ENCODE peak calls at places on chromosomes 4 and X, in four cellular contexts. One of them, this sample, is unnamed.

GRCh38 chr4:174522183-174523002 is at the start of gene HPGD:
- DNase-seq in AG04450: no peak
- DNase-seq in mammary epithelial cell: peak; percentile 20
- DNase-seq in tibial artery: peak; percentile 74
- DNase-seq in this sample: peak; percentile 28

GRCh38 chrX:53440631-53441517 is 6.7 kb upstream of the HSD17B10 start:
- DNase-seq in AG04450: no peak
- DNase-seq in mammary epithelial cell: peak; percentile 72
- DNase-seq in tibial artery: peak; percentile 86
- DNase-seq in this sample: peak; percentile 88

GRCh38 chr4:123898941-123899666 is 502.5 kb downstream of the SPRY1 start:
- DNase-seq in AG04450: no peak
- DNase-seq in mammary epithelial cell: no peak
- DNase-seq in tibial artery: no peak
- DNase-seq in this sample: no peak

GRCh38 chr4:158760866-158761265 is 8.0 kb upstream of the FNIP2 start:
- DNase-seq in mammary epithelial cell: no peak
- DNase-seq in AG04450: no peak
- DNase-seq in tibial artery: no peak
- DNase-seq in this sample: no peak

GRCh38 chr4:54838301-54838700 is 180.5 kb downstream of the KIT start:
- DNase-seq in AG04450: no peak
- DNase-seq in mammary epithelial cell: no peak
- DNase-seq in tibial artery: no peak
- DNase-seq in this sample: no peak

GRCh38 chr4:20420916-20421315 is 169.2 kb downstream of the SLIT2 start:
- DNase-seq in mammary epithelial cell: no peak
- DNase-seq in AG04450: no peak
- DNase-seq in tibial artery: no peak
- DNase-seq in this sample: no peak

GRCh38 chr4:30268370-30268769 is 451.8 kb upstream of the PCDH7 start:
- DNase-seq in tibial artery: no peak
- DNase-seq in AG04450: no peak
- DNase-seq in mammary epithelial cell: no peak
- DNase-seq in this sample: no peak

GRCh38 chr4:116638592-116638991 is 446.8 kb downstream of the TRAM1L1 start:
- DNase-seq in tibial artery: no peak
- DNase-seq in AG04450: no peak
- DNase-seq in mammary epithelial cell: no peak
- DNase-seq in this sample: no peak

GRCh38 chr4:99447079-99447478 is 11.9 kb upstream of the ADH7 start:
- DNase-seq in mammary epithelial cell: peak; percentile 72
- DNase-seq in AG04450: peak; percentile 7
- DNase-seq in tibial artery: no peak
- DNase-seq in this sample: no peak

GRCh38 chr4:109433281-109434006 is at the start of gene SEC24B:
- DNase-seq in tibial artery: peak; percentile 93
- DNase-seq in mammary epithelial cell: peak; percentile 81
- DNase-seq in AG04450: no peak
- DNase-seq in this sample: peak; percentile 86

DNA sequence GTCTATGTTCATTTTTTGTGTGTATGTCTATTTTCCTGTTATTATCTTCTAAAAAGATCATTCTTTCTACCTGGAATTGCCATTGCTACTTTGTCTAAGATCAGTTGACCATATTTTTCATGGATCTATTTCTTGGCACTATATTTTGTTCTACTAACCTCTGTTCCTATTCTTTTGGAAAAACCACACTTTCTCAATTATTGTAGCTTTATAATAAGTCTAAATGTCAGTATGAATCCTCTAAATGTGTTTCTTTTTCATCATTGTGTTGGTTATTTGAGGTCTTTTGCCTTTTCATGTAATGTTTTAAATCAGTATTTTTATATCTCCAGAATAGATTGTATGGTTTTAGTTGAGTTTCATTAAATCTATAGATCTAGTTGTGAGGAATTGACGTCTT is 798.3 kb downstream of the FAT4 start:
- DNase-seq in AG04450: no peak
- DNase-seq in tibial artery: no peak
- DNase-seq in mammary epithelial cell: no peak
- DNase-seq in this sample: no peak
- H3K9me3 ChIP-seq in AG04450: peaks cover 3% of the 10 kb centered on the region
- H3K9me3 ChIP-seq in tibial artery: peaks cover 25% of the 10 kb centered on the region
- H3K9me3 ChIP-seq in mammary epithelial cell: no peaks in the 10 kb centered on the region
- H3K9me3 ChIP-seq in this sample: no peaks in the 10 kb centered on the region

GRCh38 chrX:10168226-10168625 is 11.5 kb downstream of the CLCN4 start:
- DNase-seq in tibial artery: no peak
- DNase-seq in AG04450: no peak
- DNase-seq in mammary epithelial cell: no peak
- DNase-seq in this sample: no peak
- TF ChIP-seq CTCF in tibial artery: no peak
- TF ChIP-seq CTCF in AG04450: no peak
- TF ChIP-seq CTCF in mammary epithelial cell: no peak
- TF ChIP-seq CTCF in this sample: no peak

GRCh38 chr4:184550476-184550875 is 76.1 kb upstream of the IRF2 start:
- DNase-seq in AG04450: no peak
- DNase-seq in tibial artery: no peak
- DNase-seq in mammary epithelial cell: no peak
- DNase-seq in this sample: no peak

GRCh38 chr4:184544711-184545409 is 70.5 kb upstream of the IRF2 start:
- DNase-seq in AG04450: no peak
- DNase-seq in tibial artery: no peak
- DNase-seq in mammary epithelial cell: no peak
- DNase-seq in this sample: no peak

GRCh38 chr4:184553891-184554290 is 79.5 kb upstream of the IRF2 start:
- DNase-seq in mammary epithelial cell: no peak
- DNase-seq in AG04450: no peak
- DNase-seq in tibial artery: no peak
- DNase-seq in this sample: no peak

GRCh38 chr4:184548651-184549341 is 74.4 kb upstream of the IRF2 start:
- DNase-seq in mammary epithelial cell: no peak
- DNase-seq in tibial artery: no peak
- DNase-seq in AG04450: no peak
- DNase-seq in this sample: no peak

GRCh38 chr4:184548321-184548650 is 73.9 kb upstream of the IRF2 start:
- DNase-seq in tibial artery: no peak
- DNase-seq in AG04450: no peak
- DNase-seq in mammary epithelial cell: no peak
- DNase-seq in this sample: no peak
- H3K27ac ChIP-seq in tibial artery: no peak overlapping the region
- H3K27ac ChIP-seq in AG04450: no peak overlapping the region
- H3K27ac ChIP-seq in mammary epithelial cell: no peak overlapping the region
- H3K27ac ChIP-seq in this sample: no peak overlapping the region

GRCh38 chrX:111387470-111387869 is 24.5 kb downstream of the DCX start:
- DNase-seq in tibial artery: no peak
- DNase-seq in AG04450: no peak
- DNase-seq in mammary epithelial cell: no peak
- DNase-seq in this sample: no peak
- H3K9me3 ChIP-seq in tibial artery: no peaks in the 10 kb centered on the region
- H3K9me3 ChIP-seq in AG04450: no peaks in the 10 kb centered on the region
- H3K9me3 ChIP-seq in mammary epithelial cell: no peaks in the 10 kb centered on the region
- H3K9me3 ChIP-seq in this sample: no peaks in the 10 kb centered on the region

GRCh38 chr4:152640058-152640921 is 39.5 kb downstream of the TMEM154 start:
- DNase-seq in mammary epithelial cell: no peak
- DNase-seq in tibial artery: no peak
- DNase-seq in AG04450: no peak
- DNase-seq in this sample: peak; percentile 11
- TF ChIP-seq CTCF in mammary epithelial cell: peak; percentile 41
- TF ChIP-seq CTCF in tibial artery: peak; percentile 44
- TF ChIP-seq CTCF in AG04450: peak; percentile 59
- TF ChIP-seq CTCF in this sample: no peak